ENCODE peak calls at places on chromosomes 5 and 9, in nine cellular contexts. Z is AG08395; D is head of caudate nucleus; A is activated B cell treated with CpG ODN at 0.5 μM for 24 hours; T is EL; Q is central memory CD8-positive, alpha-beta T cell; V is NCI-H2171; U is naive thymus-derived CD4-positive, alpha-beta T cell; O is kidney tubule cell. F is an unnamed sample.

GRCh38 chr9:34158362-34158869 is 20.4 kb upstream of the UBAP1 start:
- DNase-seq in V (no peak), Q (no peak), O (peak), U (no peak), Z (peak), A (no peak), D (no peak), T (peak), F (no peak)

GRCh38 chr9:134502261-134503211 is 139.1 kb upstream of the COL5A1 start:
- DNase-seq in Z (peak), V (no peak), U (no peak), O (peak), A (no peak), D (no peak), T (peak), Q (no peak), F (peak)

GRCh38 chr9:10613413-10613812 is 611 bp upstream of the PTPRD start:
- DNase-seq in T (no peak), V (no peak), A (no peak), U (no peak), O (no peak), Z (no peak), D (peak), Q (no peak), F (no peak)

GRCh38 chr9:98251554-98251953 is 3.9 kb downstream of the TBC1D2 start:
- DNase-seq in U (no peak), Z (peak), O (peak), Q (no peak), A (no peak), T (peak), D (no peak), V (no peak), F (peak)

GRCh38 chr9:125147401-125147951 is 4.1 kb upstream of the SCAI start:
- DNase-seq in U (no peak), D (no peak), Q (no peak), V (no peak), O (no peak), T (no peak), A (no peak), Z (no peak), F (no peak)

GRCh38 chr9:10921671-10922070 is 308.9 kb upstream of the PTPRD start:
- DNase-seq in Q (no peak), A (no peak), V (no peak), D (no peak), T (no peak), U (no peak), Z (no peak), O (no peak), F (no peak)

GRCh38 chr5:1779782-1780620 is 19.6 kb downstream of the MRPL36 start:
- DNase-seq in Z (no peak), V (no peak), U (no peak), O (no peak), D (no peak), Q (no peak), T (no peak), A (no peak), F (no peak)

GRCh38 chr9:96612966-96613589 is 6.6 kb downstream of the CDC14B start:
- DNase-seq in U (no peak), Z (no peak), D (no peak), V (no peak), A (no peak), T (no peak), O (no peak), Q (no peak), F (no peak)

GRCh38 chr5:135721548-135722090 is 112.8 kb upstream of the SLC25A48 start:
- DNase-seq in U (no peak), T (no peak), D (no peak), A (no peak), Z (no peak), Q (no peak), V (no peak), O (no peak), F (no peak)

GRCh38 chr9:15086096-15087030 is 176.1 kb upstream of the FREM1 start:
- DNase-seq in V (no peak), A (no peak), U (no peak), T (no peak), O (no peak), Z (peak), D (no peak), Q (no peak), F (no peak)

GRCh38 chr5:113683211-113683610 is 169.7 kb downstream of the YTHDC2 start:
- DNase-seq in U (no peak), Q (no peak), T (no peak), O (no peak), V (no peak), Z (no peak), A (no peak), D (no peak), F (no peak)

GRCh38 chr5:7873216-7873615 is 4.3 kb downstream of the MTRR start:
- DNase-seq in T (no peak), Z (no peak), O (no peak), D (no peak), A (no peak), Q (no peak), V (no peak), U (no peak), F (no peak)

GRCh38 chr5:149005077-149005892 is 57.6 kb downstream of the SH3TC2 start:
- DNase-seq in U (no peak), Q (no peak), O (peak), Z (peak), A (no peak), V (no peak), T (peak), D (no peak), F (peak)

GRCh38 chr5:74624501-74624900 is 16.0 kb downstream of the ENC1 start:
- DNase-seq in V (no peak), T (no peak), A (no peak), Z (no peak), Q (no peak), O (peak), D (no peak), U (no peak), F (no peak)

GRCh38 chr9:69905291-69905690 is 84.7 kb downstream of the CFAP95 start:
- DNase-seq in O (no peak), A (no peak), Z (no peak), V (no peak), T (peak), D (no peak), Q (no peak), U (no peak), F (no peak)

GRCh38 chr9:125110464-125110863 is 32.9 kb downstream of the SCAI start:
- DNase-seq in Z (no peak), V (no peak), D (no peak), U (no peak), A (no peak), O (no peak), T (no peak), Q (no peak), F (no peak)

GRCh38 chr9:28774433-28775029 is 1201.2 kb upstream of the C9orf72 start:
- DNase-seq in O (peak), V (peak), D (no peak), Q (no peak), U (no peak), T (no peak), Z (no peak), A (no peak), F (peak)

GRCh38 chr5:53480474-53481353 is at the start of gene FST:
- DNase-seq in U (peak), Q (no peak), V (no peak), T (peak), O (peak), A (peak), D (no peak), Z (peak), F (peak)

GRCh38 chr9:10525972-10526371 is 86.8 kb downstream of the PTPRD start:
- DNase-seq in Q (no peak), V (no peak), O (no peak), U (no peak), D (no peak), Z (no peak), A (no peak), T (no peak), F (no peak)

GRCh38 chr5:135993248-135993893 is 35.4 kb upstream of the TGFBI start:
- DNase-seq in A (no peak), Q (no peak), T (no peak), V (no peak), Z (no peak), D (no peak), O (peak), U (no peak), F (no peak)

GRCh38 chr5:116502616-116503015 is 72.0 kb downstream of the SEMA6A start:
- DNase-seq in Q (no peak), D (no peak), U (no peak), Z (no peak), A (no peak), O (peak), V (no peak), T (peak), F (peak)

GRCh38 chr5:139575313-139575646 is 14.1 kb downstream of the UBE2D2 start:
- DNase-seq in T (no peak), A (no peak), Q (no peak), V (no peak), O (no peak), Z (no peak), U (no peak), D (no peak), F (no peak)

GRCh38 chr9:130672933-130673615 is 8.7 kb downstream of the PRDM12 start:
- DNase-seq in O (no peak), V (no peak), A (no peak), Z (no peak), T (no peak), D (no peak), U (no peak), Q (no peak), F (peak)

GRCh38 chr9:85727500-85727899 is 14.3 kb downstream of the AGTPBP1 start:
- DNase-seq in T (no peak), Q (no peak), D (no peak), A (no peak), Z (no peak), U (no peak), O (no peak), V (no peak), F (no peak)

GRCh38 chr5:11385901-11386293 is 518.3 kb downstream of the CTNND2 start:
- DNase-seq in V (peak), A (no peak), Q (no peak), T (no peak), Z (no peak), U (no peak), O (no peak), D (no peak), F (no peak)

GRCh38 chr9:34550016-34550680 is 27.4 kb upstream of the ENHO start:
- DNase-seq in V (no peak), D (peak), T (no peak), U (no peak), A (no peak), Q (no peak), Z (no peak), O (no peak), F (no peak)

GRCh38 chr5:107431998-107432397 is 238.7 kb downstream of the EFNA5 start:
- DNase-seq in T (peak), A (no peak), U (no peak), O (peak), Z (peak), V (no peak), D (no peak), Q (no peak), F (peak)

GRCh38 chr9:29021632-29022031 is 1448.4 kb upstream of the C9orf72 start:
- DNase-seq in A (no peak), T (no peak), V (no peak), O (no peak), D (no peak), Z (no peak), U (no peak), Q (no peak), F (no peak)

GRCh38 chr9:120310035-120310434 is 269.9 kb downstream of the CDK5RAP2 start:
- DNase-seq in V (no peak), Q (no peak), O (no peak), T (no peak), A (no peak), D (no peak), U (no peak), Z (no peak), F (no peak)

GRCh38 chr9:82188817-82189216 is 200.2 kb downstream of the SPATA31D1 start:
- DNase-seq in Z (no peak), A (no peak), O (no peak), U (no peak), V (no peak), T (no peak), Q (no peak), D (no peak), F (no peak)